ENCODE peak calls at places on chromosomes 11 and 22, in six cellular contexts. One of them, this sample, is unnamed.

GRCh38 chr11:102260241-102260640 is 57.0 kb upstream of the BIRC3 start:
- DNase-seq in Daoy: no peak
- DNase-seq in Karpas-422: no peak
- DNase-seq in heart left ventricle: no peak
- DNase-seq in stimulated activated CD8-positive, alpha-beta memory T cell treated with anti-CD3 and anti-CD28 coated beads, Interleukin-4, amount 100 ng/mL, for 4 hours: no peak
- DNase-seq in CD4-positive, alpha-beta T cell: no peak
- DNase-seq in this sample: no peak

GRCh38 chr11:11442791-11443190 is 89.7 kb upstream of the CSNK2A3 start:
- DNase-seq in Daoy: no peak
- DNase-seq in Karpas-422: no peak
- DNase-seq in heart left ventricle: no peak
- DNase-seq in stimulated activated CD8-positive, alpha-beta memory T cell treated with anti-CD3 and anti-CD28 coated beads, Interleukin-4, amount 100 ng/mL, for 4 hours: no peak
- DNase-seq in CD4-positive, alpha-beta T cell: no peak
- DNase-seq in this sample: no peak

GRCh38 chr11:78099671-78100070 is 20.0 kb upstream of the NDUFC2 start:
- DNase-seq in Daoy: no peak
- DNase-seq in Karpas-422: no peak
- DNase-seq in heart left ventricle: no peak
- DNase-seq in stimulated activated CD8-positive, alpha-beta memory T cell treated with anti-CD3 and anti-CD28 coated beads, Interleukin-4, amount 100 ng/mL, for 4 hours: no peak
- DNase-seq in CD4-positive, alpha-beta T cell: no peak
- DNase-seq in this sample: peak

GRCh38 chr22:37213941-37214340 is 1.7 kb upstream of the SSTR3 start:
- DNase-seq in Daoy: no peak
- DNase-seq in Karpas-422: no peak
- DNase-seq in heart left ventricle: no peak
- DNase-seq in stimulated activated CD8-positive, alpha-beta memory T cell treated with anti-CD3 and anti-CD28 coated beads, Interleukin-4, amount 100 ng/mL, for 4 hours: no peak
- DNase-seq in CD4-positive, alpha-beta T cell: no peak
- DNase-seq in this sample: no peak

GRCh38 chr11:105929381-105929955 is 92.6 kb downstream of the MSANTD4 start:
- DNase-seq in Daoy: no peak
- DNase-seq in Karpas-422: no peak
- DNase-seq in heart left ventricle: no peak
- DNase-seq in stimulated activated CD8-positive, alpha-beta memory T cell treated with anti-CD3 and anti-CD28 coated beads, Interleukin-4, amount 100 ng/mL, for 4 hours: no peak
- DNase-seq in CD4-positive, alpha-beta T cell: no peak
- DNase-seq in this sample: no peak

GRCh38 chr22:44828193-44828592 is 75.8 kb downstream of the ARHGAP8 start:
- DNase-seq in Daoy: peak
- DNase-seq in Karpas-422: peak
- DNase-seq in heart left ventricle: no peak
- DNase-seq in stimulated activated CD8-positive, alpha-beta memory T cell treated with anti-CD3 and anti-CD28 coated beads, Interleukin-4, amount 100 ng/mL, for 4 hours: no peak
- DNase-seq in CD4-positive, alpha-beta T cell: no peak
- DNase-seq in this sample: no peak

GRCh38 chr11:17102447-17102846 is 25.0 kb upstream of the RPS13 start:
- DNase-seq in Daoy: no peak
- DNase-seq in Karpas-422: no peak
- DNase-seq in heart left ventricle: no peak
- DNase-seq in stimulated activated CD8-positive, alpha-beta memory T cell treated with anti-CD3 and anti-CD28 coated beads, Interleukin-4, amount 100 ng/mL, for 4 hours: no peak
- DNase-seq in CD4-positive, alpha-beta T cell: no peak
- DNase-seq in this sample: no peak

GRCh38 chr11:18253222-18253621 is 4.8 kb upstream of the SAA2 start:
- DNase-seq in Daoy: no peak
- DNase-seq in Karpas-422: no peak
- DNase-seq in heart left ventricle: no peak
- DNase-seq in stimulated activated CD8-positive, alpha-beta memory T cell treated with anti-CD3 and anti-CD28 coated beads, Interleukin-4, amount 100 ng/mL, for 4 hours: no peak
- DNase-seq in CD4-positive, alpha-beta T cell: no peak
- DNase-seq in this sample: no peak

GRCh38 chr11:83724704-83725114 is 438.5 kb upstream of the CCDC90B start:
- DNase-seq in Daoy: peak
- DNase-seq in Karpas-422: no peak
- DNase-seq in heart left ventricle: no peak
- DNase-seq in stimulated activated CD8-positive, alpha-beta memory T cell treated with anti-CD3 and anti-CD28 coated beads, Interleukin-4, amount 100 ng/mL, for 4 hours: no peak
- DNase-seq in CD4-positive, alpha-beta T cell: no peak
- DNase-seq in this sample: no peak

GRCh38 chr22:49812838-49813237 is 14.8 kb downstream of the BRD1 start:
- DNase-seq in Daoy: no peak
- DNase-seq in Karpas-422: no peak
- DNase-seq in heart left ventricle: no peak
- DNase-seq in stimulated activated CD8-positive, alpha-beta memory T cell treated with anti-CD3 and anti-CD28 coated beads, Interleukin-4, amount 100 ng/mL, for 4 hours: no peak
- DNase-seq in CD4-positive, alpha-beta T cell: no peak
- DNase-seq in this sample: no peak

GRCh38 chr11:27464155-27464759 is 8.3 kb downstream of the LGR4 start:
- DNase-seq in Daoy: peak
- DNase-seq in Karpas-422: no peak
- DNase-seq in heart left ventricle: no peak
- DNase-seq in stimulated activated CD8-positive, alpha-beta memory T cell treated with anti-CD3 and anti-CD28 coated beads, Interleukin-4, amount 100 ng/mL, for 4 hours: no peak
- DNase-seq in CD4-positive, alpha-beta T cell: no peak
- DNase-seq in this sample: no peak

GRCh38 chr22:42419328-42419881 is 12.8 kb downstream of the NFAM1 start:
- DNase-seq in Daoy: no peak
- DNase-seq in Karpas-422: no peak
- DNase-seq in heart left ventricle: no peak
- DNase-seq in stimulated activated CD8-positive, alpha-beta memory T cell treated with anti-CD3 and anti-CD28 coated beads, Interleukin-4, amount 100 ng/mL, for 4 hours: no peak
- DNase-seq in CD4-positive, alpha-beta T cell: no peak
- DNase-seq in this sample: no peak

GRCh38 chr11:128692750-128693578 is 908 bp upstream of the FLI1 start:
- DNase-seq in Daoy: peak
- DNase-seq in Karpas-422: no peak
- DNase-seq in heart left ventricle: peak
- DNase-seq in stimulated activated CD8-positive, alpha-beta memory T cell treated with anti-CD3 and anti-CD28 coated beads, Interleukin-4, amount 100 ng/mL, for 4 hours: no peak
- DNase-seq in CD4-positive, alpha-beta T cell: no peak
- DNase-seq in this sample: no peak

GRCh38 chr11:102552447-102553200 is 22.1 kb upstream of the MMP7 start:
- DNase-seq in Daoy: peak
- DNase-seq in Karpas-422: no peak
- DNase-seq in heart left ventricle: no peak
- DNase-seq in stimulated activated CD8-positive, alpha-beta memory T cell treated with anti-CD3 and anti-CD28 coated beads, Interleukin-4, amount 100 ng/mL, for 4 hours: no peak
- DNase-seq in CD4-positive, alpha-beta T cell: no peak
- DNase-seq in this sample: no peak

GRCh38 chr22:39545310-39546063 is 12.9 kb upstream of the RPS19BP1 start:
- DNase-seq in Daoy: peak
- DNase-seq in Karpas-422: no peak
- DNase-seq in heart left ventricle: no peak
- DNase-seq in stimulated activated CD8-positive, alpha-beta memory T cell treated with anti-CD3 and anti-CD28 coated beads, Interleukin-4, amount 100 ng/mL, for 4 hours: peak
- DNase-seq in CD4-positive, alpha-beta T cell: peak
- DNase-seq in this sample: no peak

GRCh38 chr11:10793470-10794255 is 15.1 kb downstream of the EIF4G2 start:
- DNase-seq in Daoy: no peak
- DNase-seq in Karpas-422: no peak
- DNase-seq in heart left ventricle: no peak
- DNase-seq in stimulated activated CD8-positive, alpha-beta memory T cell treated with anti-CD3 and anti-CD28 coated beads, Interleukin-4, amount 100 ng/mL, for 4 hours: no peak
- DNase-seq in CD4-positive, alpha-beta T cell: no peak
- DNase-seq in this sample: no peak

GRCh38 chr11:19820100-19820499 is 107.5 kb downstream of the NAV2 start:
- DNase-seq in Daoy: no peak
- DNase-seq in Karpas-422: no peak
- DNase-seq in heart left ventricle: no peak
- DNase-seq in stimulated activated CD8-positive, alpha-beta memory T cell treated with anti-CD3 and anti-CD28 coated beads, Interleukin-4, amount 100 ng/mL, for 4 hours: no peak
- DNase-seq in CD4-positive, alpha-beta T cell: no peak
- DNase-seq in this sample: peak

GRCh38 chr11:206516-207212 is 535 bp downstream of the BET1L start:
- DNase-seq in Daoy: peak
- DNase-seq in Karpas-422: peak
- DNase-seq in heart left ventricle: peak
- DNase-seq in stimulated activated CD8-positive, alpha-beta memory T cell treated with anti-CD3 and anti-CD28 coated beads, Interleukin-4, amount 100 ng/mL, for 4 hours: no peak
- DNase-seq in CD4-positive, alpha-beta T cell: no peak
- DNase-seq in this sample: no peak

GRCh38 chr11:2778630-2779498 is 79.1 kb upstream of the KCNQ1OT1 start:
- DNase-seq in Daoy: peak
- DNase-seq in Karpas-422: no peak
- DNase-seq in heart left ventricle: peak
- DNase-seq in stimulated activated CD8-positive, alpha-beta memory T cell treated with anti-CD3 and anti-CD28 coated beads, Interleukin-4, amount 100 ng/mL, for 4 hours: no peak
- DNase-seq in CD4-positive, alpha-beta T cell: no peak
- DNase-seq in this sample: peak

GRCh38 chr22:36341640-36342041 is 46.1 kb downstream of the MYH9 start:
- DNase-seq in Daoy: no peak
- DNase-seq in Karpas-422: no peak
- DNase-seq in heart left ventricle: no peak
- DNase-seq in stimulated activated CD8-positive, alpha-beta memory T cell treated with anti-CD3 and anti-CD28 coated beads, Interleukin-4, amount 100 ng/mL, for 4 hours: no peak
- DNase-seq in CD4-positive, alpha-beta T cell: no peak
- DNase-seq in this sample: no peak

GRCh38 chr11:72812968-72813739 is 1.1 kb upstream of the ATG16L2 start:
- DNase-seq in Daoy: peak
- DNase-seq in Karpas-422: peak
- DNase-seq in heart left ventricle: no peak
- DNase-seq in stimulated activated CD8-positive, alpha-beta memory T cell treated with anti-CD3 and anti-CD28 coated beads, Interleukin-4, amount 100 ng/mL, for 4 hours: peak
- DNase-seq in CD4-positive, alpha-beta T cell: peak
- DNase-seq in this sample: peak

GRCh38 chr22:37544955-37545702 is 15.2 kb upstream of the CDC42EP1 start:
- DNase-seq in Daoy: peak
- DNase-seq in Karpas-422: peak
- DNase-seq in heart left ventricle: peak
- DNase-seq in stimulated activated CD8-positive, alpha-beta memory T cell treated with anti-CD3 and anti-CD28 coated beads, Interleukin-4, amount 100 ng/mL, for 4 hours: no peak
- DNase-seq in CD4-positive, alpha-beta T cell: peak
- DNase-seq in this sample: no peak

GRCh38 chr11:12653729-12654128 is 20.5 kb upstream of the TEAD1 start:
- DNase-seq in Daoy: no peak
- DNase-seq in Karpas-422: no peak
- DNase-seq in heart left ventricle: no peak
- DNase-seq in stimulated activated CD8-positive, alpha-beta memory T cell treated with anti-CD3 and anti-CD28 coated beads, Interleukin-4, amount 100 ng/mL, for 4 hours: no peak
- DNase-seq in CD4-positive, alpha-beta T cell: no peak
- DNase-seq in this sample: no peak

GRCh38 chr11:73376803-73377629 is 817 bp downstream of the RELT start:
- DNase-seq in Daoy: peak
- DNase-seq in Karpas-422: peak
- DNase-seq in heart left ventricle: no peak
- DNase-seq in stimulated activated CD8-positive, alpha-beta memory T cell treated with anti-CD3 and anti-CD28 coated beads, Interleukin-4, amount 100 ng/mL, for 4 hours: peak
- DNase-seq in CD4-positive, alpha-beta T cell: peak
- DNase-seq in this sample: peak

GRCh38 chr22:35367331-35367886 is 13.5 kb upstream of the HMOX1 start:
- DNase-seq in Daoy: no peak
- DNase-seq in Karpas-422: peak
- DNase-seq in heart left ventricle: no peak
- DNase-seq in stimulated activated CD8-positive, alpha-beta memory T cell treated with anti-CD3 and anti-CD28 coated beads, Interleukin-4, amount 100 ng/mL, for 4 hours: no peak
- DNase-seq in CD4-positive, alpha-beta T cell: no peak
- DNase-seq in this sample: no peak